ENCODE peak calls at places on chromosomes 16 and 17, in ten cellular contexts. Q is NCI-H1105; P is GM20000; A is mammary epithelial cell; E is stimulated activated CD8-positive, alpha-beta memory T cell treated with anti-CD3 and anti-CD28 coated beads, Interleukin-15, amount 100 ng/mL, for 24 hours; Y is NAMALWA; S is GM04504; K is stimulated activated CD4-positive, alpha-beta T cell treated with anti-CD3 and anti-CD28 coated beads, Interleukin-2, amount 100 ng/mL, for 4 hours; M is NCI-H1092; U is NCI-H187. T is an unnamed sample.

GRCh38 chr16:10616744-10617640 is 36.6 kb upstream of the EMP2 start:
- DNase-seq in Q (peak), P (no peak), A (peak), E (no peak), Y (no peak), S (no peak), K (no peak), M (no peak), U (no peak), T (no peak)

GRCh38 chr17:82105882-82106696 is 8.1 kb upstream of the FASN start:
- DNase-seq in Q (no peak), P (peak), A (peak), E (peak), Y (peak), S (no peak), K (peak), M (no peak), U (no peak), T (peak)

GRCh38 chr16:57984443-57985203 is 13.7 kb upstream of the CNGB1 start:
- DNase-seq in Q (no peak), P (peak), A (peak), E (peak), Y (peak), S (no peak), K (peak), M (no peak), U (no peak), T (no peak)

GRCh38 chr17:54348234-54348633 is 525.5 kb downstream of the KIF2B start:
- DNase-seq in Q (no peak), P (no peak), A (peak), E (no peak), Y (no peak), S (no peak), K (no peak), M (no peak), U (no peak), T (no peak)

GRCh38 chr17:2595200-2595599 is 1.7 kb downstream of the PAFAH1B1 start:
- DNase-seq in Q (no peak), P (no peak), A (no peak), E (no peak), Y (no peak), S (no peak), K (no peak), M (no peak), U (no peak), T (peak)

GRCh38 chr17:35742496-35742895 is 10.5 kb downstream of the GAS2L2 start:
- DNase-seq in Q (no peak), P (no peak), A (no peak), E (no peak), Y (no peak), S (no peak), K (no peak), M (no peak), U (no peak), T (no peak)

GRCh38 chr17:81049973-81050551 is 15.1 kb downstream of the BAIAP2 start:
- DNase-seq in Q (no peak), P (no peak), A (peak), E (no peak), Y (no peak), S (no peak), K (no peak), M (no peak), U (no peak), T (no peak)

GRCh38 chr17:72249441-72249840 is 128.6 kb downstream of the SOX9 start:
- DNase-seq in Q (no peak), P (no peak), A (peak), E (no peak), Y (no peak), S (no peak), K (no peak), M (no peak), U (no peak), T (no peak)

GRCh38 chr16:65658339-65659275 is 536.7 kb upstream of the CDH11 start:
- DNase-seq in Q (no peak), P (no peak), A (peak), E (no peak), Y (no peak), S (peak), K (no peak), M (peak), U (no peak), T (no peak)

GRCh38 chr17:70905796-70906195 is 736.5 kb downstream of the KCNJ2 start:
- DNase-seq in Q (no peak), P (no peak), A (peak), E (no peak), Y (no peak), S (peak), K (no peak), M (no peak), U (no peak), T (no peak)

GRCh38 chr17:6145946-6146345 is 75.8 kb downstream of the WSCD1 start:
- DNase-seq in Q (no peak), P (no peak), A (no peak), E (no peak), Y (peak), S (no peak), K (no peak), M (no peak), U (no peak), T (peak)

GRCh38 chr16:27595461-27595860 is 45.5 kb downstream of the KATNIP start:
- DNase-seq in Q (no peak), P (no peak), A (no peak), E (no peak), Y (no peak), S (no peak), K (no peak), M (no peak), U (no peak), T (no peak)

GRCh38 chr17:50423553-50424159 is 2.4 kb upstream of the ACSF2 start:
- DNase-seq in Q (no peak), P (no peak), A (peak), E (no peak), Y (peak), S (peak), K (no peak), M (no peak), U (no peak), T (peak)

GRCh38 chr17:32136856-32137255 is 5.4 kb upstream of the RHOT1 start:
- DNase-seq in Q (no peak), P (no peak), A (no peak), E (no peak), Y (peak), S (no peak), K (no peak), M (no peak), U (no peak), T (peak)

GRCh38 chr17:48630925-48631692 is 5.0 kb upstream of the HOXB9 start:
- DNase-seq in Q (no peak), P (no peak), A (no peak), E (no peak), Y (no peak), S (no peak), K (no peak), M (no peak), U (no peak), T (no peak)

GRCh38 chr17:79651266-79651665 is 40.4 kb upstream of the RBFOX3 start:
- DNase-seq in Q (no peak), P (no peak), A (no peak), E (no peak), Y (no peak), S (no peak), K (no peak), M (no peak), U (no peak), T (no peak)

GRCh38 chr17:17917394-17917793 is 54.8 kb downstream of the TOM1L2 start:
- DNase-seq in Q (no peak), P (no peak), A (no peak), E (no peak), Y (no peak), S (no peak), K (no peak), M (no peak), U (no peak), T (no peak)

GRCh38 chr16:67613808-67614207 is 31.1 kb upstream of the CARMIL2 start:
- DNase-seq in Q (no peak), P (no peak), A (peak), E (no peak), Y (peak), S (no peak), K (no peak), M (no peak), U (no peak), T (peak)

GRCh38 chr16:74667215-74667765 is 613 bp upstream of the RFWD3 start:
- DNase-seq in Q (peak), P (peak), A (peak), E (peak), Y (no peak), S (no peak), K (no peak), M (peak), U (peak), T (peak)

GRCh38 chr16:57525761-57526160 is 10.6 kb downstream of the CCDC102A start:
- DNase-seq in Q (no peak), P (no peak), A (no peak), E (no peak), Y (no peak), S (no peak), K (no peak), M (no peak), U (no peak), T (no peak)

GRCh38 chr17:42179911-42180410 is 981 bp downstream of the KCNH4 start:
- DNase-seq in Q (peak), P (peak), A (peak), E (no peak), Y (peak), S (no peak), K (no peak), M (peak), U (peak), T (peak)

GRCh38 chr17:39152134-39152884 is 872 bp upstream of the PLXDC1 start:
- DNase-seq in Q (no peak), P (no peak), A (no peak), E (no peak), Y (no peak), S (no peak), K (no peak), M (no peak), U (no peak), T (no peak)

GRCh38 chr16:68446941-68447675 is 1.2 kb downstream of the SMPD3 start:
- DNase-seq in Q (peak), P (peak), A (no peak), E (no peak), Y (no peak), S (no peak), K (no peak), M (no peak), U (no peak), T (no peak)

GRCh38 chr16:2467301-2468141 is 3.6 kb upstream of the NTN3 start:
- DNase-seq in Q (peak), P (peak), A (peak), E (no peak), Y (peak), S (no peak), K (no peak), M (peak), U (peak), T (peak)

GRCh38 chr17:29621751-29622194 is 939 bp downstream of the CORO6 start:
- DNase-seq in Q (no peak), P (no peak), A (no peak), E (no peak), Y (no peak), S (no peak), K (no peak), M (no peak), U (no peak), T (no peak)

GRCh38 chr16:81003610-81004460 is 2.9 kb downstream of the CMC2 start:
- DNase-seq in Q (no peak), P (no peak), A (peak), E (no peak), Y (no peak), S (no peak), K (no peak), M (no peak), U (no peak), T (peak)

GRCh38 chr17:15777717-15778116 is 45.6 kb downstream of the TBC1D26 start:
- DNase-seq in Q (no peak), P (no peak), A (no peak), E (no peak), Y (no peak), S (no peak), K (no peak), M (no peak), U (no peak), T (no peak)

T was measured in OCI-LY7.